ENCODE peak calls at places on chromosomes 3 and 15, in seven cellular contexts. L, O, Z, Q, S, C and N are unnamed samples.

GRCh38 chr15:41928637-41929620 is 35.1 kb upstream of the SPTBN5 start:
- DNase-seq in L (no peak), O (no peak), Z (no peak), Q (no peak), S (no peak), C (no peak), N (no peak)

GRCh38 chr15:98663606-98664005 is 15.3 kb downstream of the IGF1R start:
- DNase-seq in L (no peak), O (no peak), Z (no peak), Q (no peak), S (no peak), C (no peak), N (no peak)

GRCh38 chr3:177126015-177126773 is 71.1 kb downstream of the TBL1XR1 start:
- DNase-seq in L (no peak), O (peak), Z (peak), Q (no peak), S (no peak), C (no peak), N (no peak)

GRCh38 chr3:113707835-113708234 is 11.4 kb upstream of the USF3 start:
- DNase-seq in L (no peak), O (no peak), Z (no peak), Q (no peak), S (no peak), C (no peak), N (no peak)

GRCh38 chr3:119309591-119309990 is 15.4 kb downstream of the ARHGAP31 start:
- DNase-seq in L (no peak), O (no peak), Z (no peak), Q (no peak), S (no peak), C (no peak), N (no peak)

GRCh38 chr3:98971183-98971681 is 69.7 kb upstream of the DCBLD2 start:
- DNase-seq in L (no peak), O (peak), Z (no peak), Q (no peak), S (no peak), C (no peak), N (no peak)

GRCh38 chr3:9088431-9089353 is 125.4 kb upstream of the RAD18 start:
- DNase-seq in L (no peak), O (no peak), Z (no peak), Q (no peak), S (no peak), C (no peak), N (no peak)

GRCh38 chr15:100818927-100819326 is 60.7 kb upstream of the ALDH1A3 start:
- DNase-seq in L (no peak), O (peak), Z (no peak), Q (no peak), S (peak), C (no peak), N (no peak)

GRCh38 chr3:134378384-134378783 is 4.1 kb upstream of the AMOTL2 start:
- DNase-seq in L (no peak), O (peak), Z (no peak), Q (no peak), S (no peak), C (peak), N (peak)

GRCh38 chr3:175146258-175146657 is 287.1 kb downstream of the NAALADL2 start:
- DNase-seq in L (no peak), O (peak), Z (peak), Q (no peak), S (peak), C (peak), N (no peak)

GRCh38 chr3:187765342-187765741 is 20.1 kb upstream of the BCL6 start:
- DNase-seq in L (no peak), O (peak), Z (no peak), Q (no peak), S (no peak), C (no peak), N (no peak)

GRCh38 chr3:47996440-47996839 is 19.8 kb downstream of the MAP4 start:
- DNase-seq in L (no peak), O (no peak), Z (no peak), Q (no peak), S (no peak), C (no peak), N (no peak)

GRCh38 chr15:63395730-63396545 is 14.3 kb upstream of the CA12 start:
- DNase-seq in L (no peak), O (no peak), Z (no peak), Q (no peak), S (no peak), C (no peak), N (no peak)

GRCh38 chr3:129005526-129006303 is 4.6 kb downstream of the EFCC1 start:
- DNase-seq in L (no peak), O (peak), Z (no peak), Q (no peak), S (peak), C (no peak), N (no peak)

GRCh38 chr3:48125026-48125704 is 63.1 kb downstream of the CDC25A start:
- DNase-seq in L (no peak), O (peak), Z (no peak), Q (no peak), S (peak), C (no peak), N (no peak)

GRCh38 chr15:34663101-34663500 is 79.7 kb upstream of the GOLGA8B start:
- DNase-seq in L (no peak), O (no peak), Z (no peak), Q (no peak), S (no peak), C (no peak), N (no peak)

GRCh38 chr3:125202197-125202596 is 10.4 kb downstream of the SLC12A8 start:
- DNase-seq in L (no peak), O (no peak), Z (no peak), Q (no peak), S (no peak), C (no peak), N (no peak)

GRCh38 chr3:74546426-74546825 is 68.0 kb downstream of the CNTN3 start:
- DNase-seq in L (no peak), O (no peak), Z (no peak), Q (no peak), S (no peak), C (no peak), N (peak)

GRCh38 chr3:150334974-150335373 is 73.1 kb upstream of the TSC22D2 start:
- DNase-seq in L (no peak), O (no peak), Z (no peak), Q (no peak), S (no peak), C (no peak), N (no peak)

GRCh38 chr15:65952425-65953053 is 83.2 kb downstream of the RAB11A start:
- DNase-seq in L (peak), O (peak), Z (peak), Q (no peak), S (no peak), C (no peak), N (no peak)

GRCh38 chr15:57323299-57323805 is 53.0 kb upstream of the CGNL1 start:
- DNase-seq in L (no peak), O (no peak), Z (no peak), Q (no peak), S (no peak), C (no peak), N (no peak)

GRCh38 chr3:168865022-168865551 is 769.4 kb upstream of the GOLIM4 start:
- DNase-seq in L (no peak), O (peak), Z (peak), Q (peak), S (no peak), C (peak), N (no peak)

GRCh38 chr3:114716916-114717315 is 423.1 kb downstream of the TIGIT start:
- DNase-seq in L (no peak), O (no peak), Z (peak), Q (no peak), S (no peak), C (no peak), N (no peak)

GRCh38 chr3:126952983-126953660 is 29.8 kb upstream of the PLXNA1 start:
- DNase-seq in L (no peak), O (no peak), Z (no peak), Q (no peak), S (no peak), C (no peak), N (no peak)

GRCh38 chr3:119600732-119601131 is 3.0 kb downstream of the PLA1A start:
- DNase-seq in L (no peak), O (peak), Z (no peak), Q (peak), S (no peak), C (no peak), N (no peak)

GRCh38 chr3:73624363-73625123 is at the start of gene PDZRN3:
- DNase-seq in L (peak), O (peak), Z (no peak), Q (no peak), S (no peak), C (peak), N (peak)

GRCh38 chr3:125067225-125067624 is 11.4 kb upstream of the HEG1 start:
- DNase-seq in L (no peak), O (no peak), Z (no peak), Q (no peak), S (no peak), C (no peak), N (no peak)